ENCODE peak calls at places on chromosomes 16 and 17, in eight cellular contexts. One of them, this sample, is unnamed.

GRCh38 chr17:72403713-72404209 is 282.9 kb downstream of the SOX9 start:
- DNase-seq in uterus: no peak
- DNase-seq in Peyer's patch: no peak
- DNase-seq in A549: no peak
- DNase-seq in right lobe of liver: no peak
- DNase-seq in transverse colon: no peak
- DNase-seq in gastrocnemius medialis: no peak
- DNase-seq in ovary: no peak
- DNase-seq in this sample: no peak

GRCh38 chr17:70353408-70354092 is 184.2 kb downstream of the KCNJ2 start:
- DNase-seq in ovary: no peak
- DNase-seq in A549: no peak
- DNase-seq in gastrocnemius medialis: no peak
- DNase-seq in uterus: no peak
- DNase-seq in transverse colon: no peak
- DNase-seq in right lobe of liver: no peak
- DNase-seq in Peyer's patch: no peak
- DNase-seq in this sample: no peak

GRCh38 chr17:80380068-80381061 is 34.6 kb upstream of the ENDOV start:
- DNase-seq in A549: no peak
- DNase-seq in transverse colon: no peak
- DNase-seq in gastrocnemius medialis: no peak
- DNase-seq in ovary: no peak
- DNase-seq in Peyer's patch: peak; percentile 7
- DNase-seq in right lobe of liver: no peak
- DNase-seq in uterus: no peak
- DNase-seq in this sample: no peak

GRCh38 chr17:79070266-79070880 is 4.3 kb upstream of the ENGASE start:
- DNase-seq in right lobe of liver: no peak
- DNase-seq in gastrocnemius medialis: no peak
- DNase-seq in A549: no peak
- DNase-seq in transverse colon: no peak
- DNase-seq in Peyer's patch: no peak
- DNase-seq in uterus: no peak
- DNase-seq in ovary: no peak
- DNase-seq in this sample: no peak

GRCh38 chr17:43917348-43918025 is 10.2 kb upstream of the MPP2 start:
- DNase-seq in uterus: peak; percentile 35
- DNase-seq in Peyer's patch: peak; percentile 52
- DNase-seq in gastrocnemius medialis: no peak
- DNase-seq in A549: no peak
- DNase-seq in transverse colon: peak; percentile 50
- DNase-seq in ovary: no peak
- DNase-seq in right lobe of liver: no peak
- DNase-seq in this sample: peak; percentile 52

GRCh38 chr16:11165349-11165748 is 90.7 kb downstream of the SOCS1 start:
- DNase-seq in ovary: no peak
- DNase-seq in Peyer's patch: no peak
- DNase-seq in A549: no peak
- DNase-seq in uterus: no peak
- DNase-seq in right lobe of liver: no peak
- DNase-seq in transverse colon: no peak
- DNase-seq in gastrocnemius medialis: no peak
- DNase-seq in this sample: no peak

GRCh38 chr17:33927732-33928133 is 327.4 kb upstream of the CCL2 start:
- DNase-seq in A549: peak; percentile 10
- DNase-seq in ovary: no peak
- DNase-seq in transverse colon: no peak
- DNase-seq in uterus: no peak
- DNase-seq in right lobe of liver: no peak
- DNase-seq in Peyer's patch: no peak
- DNase-seq in gastrocnemius medialis: no peak
- DNase-seq in this sample: no peak

GRCh38 chr17:74012465-74012864 is 191.0 kb upstream of the RPL38 start:
- DNase-seq in ovary: no peak
- DNase-seq in transverse colon: no peak
- DNase-seq in gastrocnemius medialis: no peak
- DNase-seq in uterus: no peak
- DNase-seq in right lobe of liver: no peak
- DNase-seq in A549: no peak
- DNase-seq in Peyer's patch: no peak
- DNase-seq in this sample: no peak

GRCh38 chr17:57166803-57167202 is 81.8 kb downstream of the AKAP1 start:
- DNase-seq in Peyer's patch: no peak
- DNase-seq in right lobe of liver: no peak
- DNase-seq in gastrocnemius medialis: no peak
- DNase-seq in uterus: no peak
- DNase-seq in A549: no peak
- DNase-seq in ovary: no peak
- DNase-seq in transverse colon: no peak
- DNase-seq in this sample: peak; percentile 55

GRCh38 chr16:5065813-5066212 is at the start of gene C16orf89:
- DNase-seq in ovary: no peak
- DNase-seq in transverse colon: no peak
- DNase-seq in Peyer's patch: no peak
- DNase-seq in uterus: no peak
- DNase-seq in A549: no peak
- DNase-seq in gastrocnemius medialis: no peak
- DNase-seq in right lobe of liver: no peak
- DNase-seq in this sample: peak; percentile 85

GRCh38 chr17:68599091-68599872 is 1.9 kb downstream of the FAM20A start:
- DNase-seq in A549: no peak
- DNase-seq in gastrocnemius medialis: peak; percentile 15
- DNase-seq in uterus: no peak
- DNase-seq in right lobe of liver: no peak
- DNase-seq in transverse colon: no peak
- DNase-seq in Peyer's patch: no peak
- DNase-seq in ovary: no peak
- DNase-seq in this sample: no peak

GRCh38 chr17:72134560-72135399 is 14.0 kb downstream of the SOX9 start:
- DNase-seq in transverse colon: no peak
- DNase-seq in gastrocnemius medialis: no peak
- DNase-seq in A549: no peak
- DNase-seq in right lobe of liver: no peak
- DNase-seq in Peyer's patch: no peak
- DNase-seq in ovary: no peak
- DNase-seq in uterus: no peak
- DNase-seq in this sample: no peak

GRCh38 chr17:53912117-53912516 is 89.4 kb downstream of the KIF2B start:
- DNase-seq in uterus: no peak
- DNase-seq in transverse colon: no peak
- DNase-seq in right lobe of liver: no peak
- DNase-seq in Peyer's patch: no peak
- DNase-seq in A549: no peak
- DNase-seq in gastrocnemius medialis: no peak
- DNase-seq in ovary: no peak
- DNase-seq in this sample: no peak

GRCh38 chr17:5571281-5571680 is 13.0 kb downstream of the NLRP1 start:
- DNase-seq in gastrocnemius medialis: no peak
- DNase-seq in uterus: no peak
- DNase-seq in transverse colon: no peak
- DNase-seq in ovary: no peak
- DNase-seq in Peyer's patch: no peak
- DNase-seq in right lobe of liver: no peak
- DNase-seq in A549: no peak
- DNase-seq in this sample: no peak

GRCh38 chr17:34979650-34980352 is 511 bp upstream of the LIG3 start:
- DNase-seq in ovary: no peak
- DNase-seq in A549: no peak
- DNase-seq in Peyer's patch: no peak
- DNase-seq in gastrocnemius medialis: no peak
- DNase-seq in right lobe of liver: no peak
- DNase-seq in uterus: no peak
- DNase-seq in transverse colon: no peak
- DNase-seq in this sample: no peak

GRCh38 chr17:41518789-41519449 is at the start of gene KRT15:
- DNase-seq in Peyer's patch: no peak
- DNase-seq in gastrocnemius medialis: no peak
- DNase-seq in uterus: no peak
- DNase-seq in transverse colon: no peak
- DNase-seq in A549: no peak
- DNase-seq in right lobe of liver: no peak
- DNase-seq in ovary: no peak
- DNase-seq in this sample: no peak

GRCh38 chr16:11674818-11675560 is 6.7 kb downstream of the SNN start:
- DNase-seq in right lobe of liver: no peak
- DNase-seq in A549: no peak
- DNase-seq in ovary: no peak
- DNase-seq in Peyer's patch: no peak
- DNase-seq in uterus: no peak
- DNase-seq in transverse colon: no peak
- DNase-seq in gastrocnemius medialis: peak; percentile 78
- DNase-seq in this sample: no peak

GRCh38 chr17:33292981-33293867 is at the start of gene ASIC2:
- DNase-seq in A549: peak; percentile 40
- DNase-seq in uterus: no peak
- DNase-seq in right lobe of liver: no peak
- DNase-seq in gastrocnemius medialis: no peak
- DNase-seq in ovary: peak; percentile 24
- DNase-seq in transverse colon: peak; percentile 18
- DNase-seq in Peyer's patch: no peak
- DNase-seq in this sample: no peak

GRCh38 chr17:35991075-35991474 is 4.5 kb upstream of the CCL14 start:
- DNase-seq in transverse colon: no peak
- DNase-seq in A549: no peak
- DNase-seq in right lobe of liver: peak; percentile 76
- DNase-seq in gastrocnemius medialis: no peak
- DNase-seq in Peyer's patch: no peak
- DNase-seq in uterus: no peak
- DNase-seq in ovary: no peak
- DNase-seq in this sample: no peak

GRCh38 chr17:50681260-50682200 is 26.2 kb downstream of the ANKRD40 start:
- DNase-seq in uterus: peak; percentile 57
- DNase-seq in Peyer's patch: no peak
- DNase-seq in transverse colon: no peak
- DNase-seq in ovary: no peak
- DNase-seq in gastrocnemius medialis: no peak
- DNase-seq in right lobe of liver: no peak
- DNase-seq in A549: peak; percentile 86
- DNase-seq in this sample: peak; percentile 48

GRCh38 chr16:87602821-87603683 is 744 bp downstream of the JPH3 start:
- DNase-seq in gastrocnemius medialis: no peak
- DNase-seq in ovary: no peak
- DNase-seq in uterus: no peak
- DNase-seq in right lobe of liver: no peak
- DNase-seq in Peyer's patch: no peak
- DNase-seq in A549: no peak
- DNase-seq in transverse colon: no peak
- DNase-seq in this sample: no peak

GRCh38 chr17:67514998-67515397 is 137.9 kb downstream of the PITPNC1 start:
- DNase-seq in uterus: no peak
- DNase-seq in A549: no peak
- DNase-seq in ovary: no peak
- DNase-seq in Peyer's patch: no peak
- DNase-seq in right lobe of liver: no peak
- DNase-seq in gastrocnemius medialis: no peak
- DNase-seq in transverse colon: no peak
- DNase-seq in this sample: no peak

GRCh38 chr16:80027007-80027965 is 426.7 kb upstream of the MAF start:
- DNase-seq in right lobe of liver: peak; percentile 47
- DNase-seq in A549: peak; percentile 95
- DNase-seq in Peyer's patch: peak; percentile 22
- DNase-seq in uterus: peak; percentile 22
- DNase-seq in gastrocnemius medialis: peak; percentile 62
- DNase-seq in ovary: no peak
- DNase-seq in transverse colon: peak; percentile 40
- DNase-seq in this sample: peak; percentile 32

GRCh38 chr17:17048106-17048505 is 5.8 kb downstream of the MPRIP start:
- DNase-seq in ovary: peak; percentile 1
- DNase-seq in right lobe of liver: no peak
- DNase-seq in gastrocnemius medialis: peak; percentile 11
- DNase-seq in uterus: peak; percentile 3
- DNase-seq in Peyer's patch: no peak
- DNase-seq in transverse colon: no peak
- DNase-seq in A549: no peak
- DNase-seq in this sample: no peak
- TF ChIP-seq CTCF in ovary: no peak
- TF ChIP-seq CTCF in right lobe of liver: no peak
- TF ChIP-seq CTCF in gastrocnemius medialis: no peak
- TF ChIP-seq CTCF in uterus: no peak
- TF ChIP-seq CTCF in Peyer's patch: no peak
- TF ChIP-seq CTCF in transverse colon: no peak
- TF ChIP-seq CTCF in A549: no peak
- TF ChIP-seq CTCF in this sample: no peak

GRCh38 chr16:66403531-66404145 is 23.5 kb upstream of the BEAN1 start:
- DNase-seq in A549: no peak
- DNase-seq in transverse colon: no peak
- DNase-seq in right lobe of liver: no peak
- DNase-seq in ovary: no peak
- DNase-seq in gastrocnemius medialis: no peak
- DNase-seq in uterus: no peak
- DNase-seq in Peyer's patch: no peak
- DNase-seq in this sample: no peak
- TF ChIP-seq POLR2A in A549: no peak
- TF ChIP-seq POLR2A in transverse colon: no peak
- TF ChIP-seq POLR2A in right lobe of liver: no peak
- TF ChIP-seq POLR2A in ovary: no peak
- TF ChIP-seq POLR2A in gastrocnemius medialis: no peak
- TF ChIP-seq POLR2A in uterus: no peak
- TF ChIP-seq POLR2A in Peyer's patch: no peak
- TF ChIP-seq POLR2A in this sample: no peak

GRCh38 chr16:46848768-46849764 is 18.1 kb upstream of the C16orf87 start:
- DNase-seq in uterus: no peak
- DNase-seq in right lobe of liver: no peak
- DNase-seq in A549: no peak
- DNase-seq in ovary: no peak
- DNase-seq in Peyer's patch: no peak
- DNase-seq in transverse colon: no peak
- DNase-seq in gastrocnemius medialis: no peak
- DNase-seq in this sample: no peak

GRCh38 chr16:46853713-46854443 is 22.9 kb upstream of the C16orf87 start:
- DNase-seq in transverse colon: peak; percentile 84
- DNase-seq in right lobe of liver: peak; percentile 84
- DNase-seq in ovary: peak; percentile 81
- DNase-seq in uterus: peak; percentile 70
- DNase-seq in Peyer's patch: peak; percentile 67
- DNase-seq in A549: peak; percentile 75
- DNase-seq in gastrocnemius medialis: peak; percentile 72
- DNase-seq in this sample: peak; percentile 84

GRCh38 chr16:46852130-46852529 is 21.1 kb upstream of the C16orf87 start:
- DNase-seq in gastrocnemius medialis: no peak
- DNase-seq in A549: no peak
- DNase-seq in ovary: no peak
- DNase-seq in right lobe of liver: no peak
- DNase-seq in transverse colon: no peak
- DNase-seq in uterus: no peak
- DNase-seq in Peyer's patch: no peak
- DNase-seq in this sample: no peak

GRCh38 chr16:46854846-46855245 is 23.9 kb upstream of the C16orf87 start:
- DNase-seq in A549: no peak
- DNase-seq in Peyer's patch: no peak
- DNase-seq in uterus: no peak
- DNase-seq in transverse colon: no peak
- DNase-seq in ovary: no peak
- DNase-seq in gastrocnemius medialis: no peak
- DNase-seq in right lobe of liver: no peak
- DNase-seq in this sample: no peak

GRCh38 chr16:46850619-46851555 is 19.9 kb upstream of the C16orf87 start:
- DNase-seq in A549: no peak
- DNase-seq in right lobe of liver: no peak
- DNase-seq in ovary: no peak
- DNase-seq in uterus: no peak
- DNase-seq in transverse colon: peak; percentile 36
- DNase-seq in gastrocnemius medialis: no peak
- DNase-seq in Peyer's patch: no peak
- DNase-seq in this sample: no peak
- H3K4me1 ChIP-seq in A549: no peaks in the 10 kb centered on the region
- H3K4me1 ChIP-seq in right lobe of liver: no peaks in the 10 kb centered on the region
- H3K4me1 ChIP-seq in ovary: no peaks in the 10 kb centered on the region
- H3K4me1 ChIP-seq in uterus: no peaks in the 10 kb centered on the region
- H3K4me1 ChIP-seq in transverse colon: no peaks in the 10 kb centered on the region
- H3K4me1 ChIP-seq in gastrocnemius medialis: peaks cover 4% of the 10 kb centered on the region
- H3K4me1 ChIP-seq in Peyer's patch: no peaks in the 10 kb centered on the region
- H3K4me1 ChIP-seq in this sample: no peaks in the 10 kb centered on the region

GRCh38 chr17:27552467-27552779 is 78.6 kb upstream of the LGALS9 start:
- DNase-seq in uterus: no peak
- DNase-seq in transverse colon: no peak
- DNase-seq in ovary: no peak
- DNase-seq in Peyer's patch: no peak
- DNase-seq in A549: peak; percentile 95
- DNase-seq in right lobe of liver: no peak
- DNase-seq in gastrocnemius medialis: no peak
- DNase-seq in this sample: no peak
- TF ChIP-seq CTCF in uterus: no peak
- TF ChIP-seq CTCF in transverse colon: no peak
- TF ChIP-seq CTCF in ovary: no peak
- TF ChIP-seq CTCF in Peyer's patch: no peak
- TF ChIP-seq CTCF in A549: no peak
- TF ChIP-seq CTCF in right lobe of liver: no peak
- TF ChIP-seq CTCF in gastrocnemius medialis: no peak
- TF ChIP-seq CTCF in this sample: no peak

This sample was measured in thyroid gland.